ENCODE peak calls at places on chromosomes 5 and 9, in eight cellular contexts. F, D, J, U, A, Q, L and K are unnamed samples.

GRCh38 chr5:134267366-134268018 is 41.6 kb upstream of the PPP2CA start:
- DNase-seq in A (no peak), U (peak; percentile 64), J (no peak), L (peak; percentile 29), D (no peak), F (no peak), Q (no peak), K (no peak)

GRCh38 chr9:99239341-99240055 is 17.4 kb downstream of the SEC61B start:
- DNase-seq in J (no peak), U (peak; percentile 30), D (no peak), A (peak; percentile 52), L (peak; percentile 68), F (no peak), Q (no peak), K (no peak)

GRCh38 chr5:178304016-178304415 is 71.4 kb upstream of the PHYKPL start:
- DNase-seq in L (no peak), Q (no peak), U (no peak), F (no peak), J (no peak), A (no peak), D (peak; percentile 46), K (no peak)

GRCh38 chr9:136756836-136757235 is 1.2 kb downstream of the LCN8 start:
- DNase-seq in F (no peak), D (no peak), L (no peak), Q (no peak), A (no peak), U (no peak), J (no peak), K (no peak)

GRCh38 chr9:129838707-129839259 is 3.5 kb downstream of the USP20 start:
- DNase-seq in D (no peak), J (no peak), Q (no peak), A (peak; percentile 56), U (peak; percentile 55), F (no peak), L (peak; percentile 42), K (no peak)

GRCh38 chr9:35605336-35606137 is 475 bp downstream of the TESK1 start:
- DNase-seq in Q (peak; percentile 49), J (peak; percentile 8), L (no peak), D (no peak), U (peak; percentile 11), A (peak; percentile 3), F (no peak), K (peak; percentile 55)

GRCh38 chr5:122612901-122613300 is 162.0 kb upstream of the SNX2 start:
- DNase-seq in U (no peak), D (no peak), F (no peak), Q (no peak), L (no peak), J (no peak), A (no peak), K (no peak)

GRCh38 chr9:13128266-13128825 is 151.1 kb downstream of the MPDZ start:
- DNase-seq in F (no peak), U (no peak), J (no peak), L (peak; percentile 54), Q (no peak), D (no peak), A (peak; percentile 75), K (no peak)

GRCh38 chr5:150523472-150524350 is 15.8 kb downstream of the NDST1 start:
- DNase-seq in U (peak; percentile 81), J (peak; percentile 26), Q (no peak), F (no peak), A (peak; percentile 89), L (peak; percentile 85), D (no peak), K (no peak)

GRCh38 chr9:135613946-135614805 is 25.2 kb downstream of the GLT6D1 start:
- DNase-seq in L (no peak), A (no peak), U (no peak), Q (no peak), F (no peak), J (no peak), D (peak; percentile 60), K (no peak)

GRCh38 chr9:115117999-115118470 is at the start of gene TNC:
- DNase-seq in U (peak; percentile 93), A (peak; percentile 76), J (peak; percentile 3), D (peak; percentile 87), L (peak; percentile 78), Q (no peak), F (no peak), K (peak; percentile 56)

GRCh38 chr9:135804588-135805421 is 102.5 kb downstream of the CAMSAP1 start:
- DNase-seq in J (no peak), A (peak; percentile 26), L (no peak), D (no peak), F (no peak), Q (no peak), U (no peak), K (peak; percentile 30)

GRCh38 chr5:108687599-108688220 is 60.0 kb upstream of the FER start:
- DNase-seq in Q (no peak), J (no peak), L (peak; percentile 30), D (no peak), F (no peak), A (peak; percentile 38), U (no peak), K (no peak)

GRCh38 chr9:136552117-136552685 is 6.4 kb upstream of the NOTCH1 start:
- DNase-seq in F (no peak), J (no peak), L (peak; percentile 74), Q (no peak), D (peak; percentile 80), A (peak; percentile 88), U (peak; percentile 59), K (no peak)

GRCh38 chr5:133265720-133266575 is 214.1 kb downstream of the HSPA4 start:
- DNase-seq in J (no peak), F (no peak), D (no peak), A (no peak), U (no peak), L (no peak), Q (peak; percentile 15), K (no peak)
- TF ChIP-seq CTCF in J (no peak), F (no peak), D (no peak), A (no peak), U (no peak), L (no peak), Q (no peak), K (no peak)

GRCh38 chr5:124061663-124062062 is 549.7 kb downstream of the CSNK1G3 start:
- DNase-seq in L (peak; percentile 84), U (peak; percentile 82), F (no peak), D (no peak), Q (no peak), J (no peak), A (peak; percentile 61), K (no peak)

GRCh38 chr5:124064956-124065355 is 553.0 kb downstream of the CSNK1G3 start:
- DNase-seq in A (no peak), U (no peak), D (no peak), Q (no peak), J (no peak), F (no peak), L (no peak), K (no peak)

GRCh38 chr5:124060010-124060409 is 548.0 kb downstream of the CSNK1G3 start:
- DNase-seq in Q (no peak), F (no peak), D (no peak), L (no peak), A (no peak), J (no peak), U (no peak), K (no peak)

GRCh38 chr5:124060413-124061095 is 548.6 kb downstream of the CSNK1G3 start:
- DNase-seq in A (no peak), D (no peak), F (no peak), J (no peak), U (no peak), L (no peak), Q (no peak), K (no peak)

GRCh38 chr5:124065508-124065907 is 553.5 kb downstream of the CSNK1G3 start:
- DNase-seq in D (no peak), J (no peak), F (no peak), U (no peak), A (no peak), L (no peak), Q (no peak), K (no peak)
- TF ChIP-seq CTCF in D (no peak), J (no peak), F (no peak), U (no peak), A (no peak), L (no peak), Q (no peak), K (no peak)

DNA sequence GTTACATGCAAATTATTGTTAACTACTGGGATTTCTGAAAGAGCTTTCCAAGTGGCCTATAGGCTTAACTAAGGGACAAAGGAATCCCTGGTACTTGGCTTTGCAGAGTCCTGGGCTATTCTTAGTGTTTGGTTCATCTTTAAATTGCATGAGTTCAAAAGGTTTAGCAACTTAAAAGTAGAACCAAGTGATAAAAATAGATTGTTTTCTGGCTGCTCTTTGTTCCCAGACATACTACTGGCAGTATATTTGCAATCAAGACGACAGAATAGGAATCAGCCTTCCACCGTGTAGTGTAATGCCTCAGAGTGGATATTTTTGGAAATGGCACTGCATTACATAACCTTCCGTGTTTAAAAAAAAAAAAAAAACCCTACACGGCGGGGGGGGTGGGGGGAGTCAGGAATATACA is 1.0 kb downstream of the NREP start:
- DNase-seq in L (peak; percentile 67), F (no peak), J (no peak), U (no peak), A (peak; percentile 77), D (no peak), Q (no peak), K (no peak)
- TF ChIP-seq CTCF in L (no peak), F (no peak), J (no peak), U (no peak), A (no peak), D (no peak), Q (no peak), K (no peak)

DNA sequence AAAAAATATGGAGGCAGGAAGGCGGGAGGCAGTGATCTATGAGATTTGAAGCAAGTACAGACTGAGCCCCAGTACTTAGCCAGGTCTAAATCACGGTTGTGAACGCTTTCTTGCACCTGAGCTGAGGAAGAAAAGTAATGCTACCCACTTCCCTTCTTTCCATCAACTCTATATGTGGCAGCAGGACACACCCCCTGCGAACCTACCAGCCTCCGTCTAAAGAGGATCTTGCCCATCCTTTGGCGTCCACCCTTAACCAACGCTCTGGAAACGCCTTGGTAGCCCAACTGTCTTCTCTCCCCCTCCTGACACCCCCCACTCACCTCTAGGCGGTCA is 545 bp downstream of the HMGCS1 start:
- DNase-seq in D (no peak), L (no peak), J (no peak), Q (no peak), U (peak; percentile 30), F (no peak), A (no peak), K (no peak)
- TF ChIP-seq CTCF in D (no peak), L (no peak), J (no peak), Q (no peak), U (no peak), F (no peak), A (peak; percentile 8), K (no peak)

GRCh38 chr5:160835376-160835775 is 16.6 kb downstream of the ATP10B start:
- DNase-seq in U (peak; percentile 19), F (no peak), L (no peak), J (no peak), D (no peak), Q (no peak), A (no peak), K (no peak)
- TF ChIP-seq CTCF in U (no peak), F (no peak), L (no peak), J (no peak), D (no peak), Q (no peak), A (no peak), K (no peak)

GRCh38 chr5:140113699-140114263 is at the start of gene PURA:
- DNase-seq in A (peak; percentile 93), D (peak; percentile 98), L (peak; percentile 95), U (peak; percentile 98), Q (peak; percentile 93), J (peak; percentile 96), F (peak; percentile 93), K (peak; percentile 97)
- TF ChIP-seq CTCF in A (no peak), D (no peak), L (no peak), U (peak; percentile 9), Q (peak; percentile 6), J (peak; percentile 38), F (no peak), K (peak; percentile 43)